ENCODE peak calls at places on chromosomes 7 and 10, in six cellular contexts. R, A, G, B, T and D are unnamed samples.

GRCh38 chr7:128430207-128430606 is 20.4 kb upstream of the IMPDH1 start:
- DNase-seq in G (no peak), B (no peak), A (peak), R (no peak), T (no peak), D (no peak)

GRCh38 chr7:130141161-130141857 is 63.9 kb downstream of the TMEM209 start:
- DNase-seq in B (peak), G (peak), T (no peak), A (peak), R (peak), D (no peak)

GRCh38 chr7:30612658-30613265 is 18.1 kb downstream of the GARS1 start:
- DNase-seq in T (no peak), A (no peak), B (no peak), R (peak), G (no peak), D (no peak)

GRCh38 chr7:142303650-142304049 is 45.8 kb upstream of the PRSS58 start:
- DNase-seq in T (no peak), B (no peak), R (no peak), A (no peak), G (no peak), D (no peak)

GRCh38 chr10:122435212-122435827 is 19.1 kb upstream of the ARMS2 start:
- DNase-seq in G (no peak), A (peak), R (peak), T (peak), B (no peak), D (no peak)

GRCh38 chr7:1818581-1819200 is 148.6 kb downstream of the ELFN1 start:
- DNase-seq in B (no peak), R (no peak), A (no peak), T (no peak), G (peak), D (no peak)

GRCh38 chr10:42783181-42783549 is 570 bp downstream of the BMS1 start:
- DNase-seq in G (no peak), T (peak), B (peak), A (no peak), R (peak), D (no peak)

GRCh38 chr7:47670738-47671137 is 88.8 kb upstream of the TNS3 start:
- DNase-seq in A (no peak), R (no peak), G (no peak), B (no peak), T (no peak), D (peak)

GRCh38 chr7:39353615-39354376 is 212.4 kb upstream of the YAE1 start:
- DNase-seq in R (peak), G (no peak), T (no peak), A (no peak), B (no peak), D (no peak)

GRCh38 chr10:28312572-28312971 is 9.7 kb upstream of the MPP7 start:
- DNase-seq in T (no peak), B (no peak), R (no peak), G (no peak), A (no peak), D (no peak)

GRCh38 chr10:31318382-31318853 is 598 bp upstream of the ZEB1 start:
- DNase-seq in R (no peak), G (peak), T (peak), B (peak), A (peak), D (peak)

GRCh38 chr10:110137142-110137545 is 70.3 kb upstream of the MXI1 start:
- DNase-seq in R (peak), B (no peak), T (peak), G (no peak), A (peak), D (no peak)

GRCh38 chr10:117486606-117487005 is 55.9 kb upstream of the EMX2 start:
- DNase-seq in A (no peak), R (no peak), T (no peak), B (no peak), G (no peak), D (no peak)

GRCh38 chr7:26369519-26370385 is 78.1 kb downstream of the SNX10 start:
- DNase-seq in A (peak), G (no peak), B (peak), R (peak), T (peak), D (no peak)

GRCh38 chr7:86949052-86949778 is 110.2 kb downstream of the ELAPOR2 start:
- DNase-seq in G (no peak), B (no peak), R (no peak), A (no peak), T (no peak), D (no peak)

GRCh38 chr10:25061711-25062455 is 45.5 kb downstream of the THNSL1 start:
- DNase-seq in A (peak), B (no peak), T (no peak), R (peak), G (no peak), D (no peak)

GRCh38 chr7:80508440-80508839 is 3.4 kb downstream of the GNAT3 start:
- DNase-seq in G (no peak), B (no peak), R (peak), T (no peak), A (no peak), D (no peak)

GRCh38 chr7:4809091-4809591 is 33.7 kb downstream of the AP5Z1 start:
- DNase-seq in B (no peak), R (no peak), A (no peak), G (no peak), T (no peak), D (no peak)

GRCh38 chr10:63530409-63530808 is 9.2 kb downstream of the REEP3 start:
- DNase-seq in B (no peak), A (no peak), R (no peak), T (no peak), G (no peak), D (no peak)

GRCh38 chr7:97748482-97748881 is 16.6 kb downstream of the TAC1 start:
- DNase-seq in A (no peak), T (no peak), G (no peak), B (no peak), R (no peak), D (no peak)

GRCh38 chr7:25567430-25567829 is 339.1 kb upstream of the NPVF start:
- DNase-seq in A (no peak), T (no peak), G (no peak), R (no peak), B (no peak), D (no peak)

GRCh38 chr10:94963901-94964300 is 25.4 kb downstream of the CYP2C9 start:
- DNase-seq in G (no peak), R (peak), A (no peak), T (peak), B (peak), D (no peak)

GRCh38 chr7:1558841-1559625 is 3.0 kb upstream of the TMEM184A start:
- DNase-seq in T (no peak), A (no peak), R (no peak), G (peak), B (no peak), D (no peak)

GRCh38 chr10:96850825-96851224 is 18.7 kb downstream of the LCOR start:
- DNase-seq in G (no peak), B (no peak), T (no peak), R (peak), A (no peak), D (no peak)

GRCh38 chr7:129780257-129781127 is 169.0 kb downstream of the NRF1 start:
- DNase-seq in B (peak), G (peak), A (peak), R (no peak), T (peak), D (no peak)

GRCh38 chr7:45665172-45665571 is 91.0 kb downstream of the ADCY1 start:
- DNase-seq in R (no peak), B (peak), T (no peak), G (no peak), A (no peak), D (no peak)

GRCh38 chr10:59271160-59271559 is 91.2 kb downstream of the FAM13C start:
- DNase-seq in R (no peak), B (no peak), G (no peak), A (no peak), T (no peak), D (no peak)

GRCh38 chr10:103706760-103707159 is 148.6 kb downstream of the SH3PXD2A start:
- DNase-seq in R (no peak), A (no peak), B (no peak), T (no peak), G (no peak), D (no peak)

GRCh38 chr7:45036801-45037200 is 36.8 kb downstream of the CCM2 start:
- DNase-seq in T (no peak), R (no peak), G (peak), B (no peak), A (no peak), D (no peak)

GRCh38 chr7:111086532-111086931 is 4.4 kb upstream of the LRRN3 start:
- DNase-seq in G (no peak), A (no peak), T (no peak), R (no peak), B (no peak), D (no peak)

GRCh38 chr10:68871731-68872342 is 29.3 kb upstream of the DDX50 start:
- DNase-seq in A (no peak), T (peak), R (peak), G (no peak), B (no peak), D (no peak)

GRCh38 chr10:112435013-112435619 is 11.6 kb downstream of the ZDHHC6 start:
- DNase-seq in R (peak), G (no peak), B (no peak), T (peak), A (no peak), D (no peak)

GRCh38 chr7:29858080-29858951 is 52.0 kb downstream of the WIPF3 start:
- DNase-seq in B (no peak), R (no peak), T (no peak), A (no peak), G (no peak), D (no peak)

GRCh38 chr10:4939224-4940072 is 23.8 kb upstream of the AKR1C1 start:
- DNase-seq in G (no peak), B (no peak), A (no peak), R (no peak), T (peak), D (no peak)

GRCh38 chr10:132700168-132701098 is 85.5 kb downstream of the NKX6-2 start:
- DNase-seq in B (peak), R (peak), G (peak), A (no peak), T (no peak), D (no peak)

GRCh38 chr7:106552645-106553445 is 108.1 kb downstream of the CCDC71L start:
- DNase-seq in T (no peak), B (no peak), R (no peak), A (no peak), G (no peak), D (no peak)

GRCh38 chr7:74606101-74606908 is 51.2 kb upstream of the GTF2I start:
- DNase-seq in A (peak), T (no peak), B (peak), R (no peak), G (no peak), D (no peak)
- H3K4me3 ChIP-seq in A (no peak), T (no peak), B (peak), R (peak), G (no peak), D (peak)

GRCh38 chr10:79316671-79317431 is 30.4 kb upstream of the PPIF start:
- DNase-seq in A (no peak), B (no peak), R (no peak), G (no peak), T (peak), D (no peak)
- TF ChIP-seq CTCF in A (peak), B (no peak), R (no peak), G (no peak), T (peak), D (no peak)

GRCh38 chr10:116270691-116271592 is 2.1 kb downstream of the GFRA1 start:
- DNase-seq in R (no peak), B (peak), A (no peak), T (no peak), G (peak), D (no peak)
- H3K4me3 ChIP-seq in R (peak), B (peak), A (no peak), T (no peak), G (peak), D (peak)

GRCh38 chr10:114012650-114013049 is 31.0 kb upstream of the ADRB1 start:
- DNase-seq in T (no peak), A (no peak), B (no peak), R (no peak), G (no peak), D (no peak)

GRCh38 chr10:114017873-114018272 is 25.8 kb upstream of the ADRB1 start:
- DNase-seq in G (no peak), R (no peak), B (no peak), A (no peak), T (no peak), D (no peak)

GRCh38 chr10:114019226-114019625 is 24.4 kb upstream of the ADRB1 start:
- DNase-seq in G (no peak), R (no peak), B (no peak), A (no peak), T (no peak), D (no peak)

GRCh38 chr10:114017266-114017665 is 26.4 kb upstream of the ADRB1 start:
- DNase-seq in A (no peak), B (no peak), R (no peak), T (no peak), G (no peak), D (no peak)

DNA sequence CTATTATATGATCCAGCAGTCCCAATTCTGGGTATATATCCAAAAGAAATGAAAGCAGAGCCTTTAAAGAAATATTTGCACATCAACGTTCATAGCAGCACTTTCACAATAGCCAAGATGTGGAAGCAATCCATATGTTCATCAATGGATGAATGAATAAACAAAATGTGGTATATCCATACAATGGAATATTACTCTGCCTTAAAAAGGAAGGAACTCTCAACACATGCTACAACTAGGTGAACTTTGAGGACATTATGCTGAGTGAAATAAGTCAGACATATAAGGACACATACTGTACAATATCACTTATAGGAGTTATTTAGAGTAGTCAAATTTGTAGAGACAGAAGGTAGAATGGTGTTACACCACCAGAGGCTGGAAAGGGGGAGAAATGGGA is 28.0 kb upstream of the ADRB1 start:
- DNase-seq in A (no peak), R (no peak), B (no peak), T (no peak), G (no peak), D (no peak)
- TF ChIP-seq CTCF in A (no peak), R (no peak), B (no peak), T (no peak), G (no peak), D (no peak)

GRCh38 chr7:2905500-2905899 is 61.4 kb upstream of the GNA12 start:
- DNase-seq in A (no peak), B (no peak), T (no peak), G (no peak), R (no peak), D (no peak)
- H3K4me3 ChIP-seq in A (no peak), B (no peak), T (no peak), G (no peak), R (no peak), D (no peak)

GRCh38 chr10:33935350-33935749 is 600.9 kb upstream of the NRP1 start:
- DNase-seq in B (no peak), A (no peak), G (no peak), T (no peak), R (no peak), D (no peak)

GRCh38 chr10:33937987-33938386 is 603.5 kb upstream of the NRP1 start:
- DNase-seq in B (no peak), R (no peak), G (no peak), A (no peak), T (no peak), D (no peak)

GRCh38 chr10:33942508-33942907 is 608.0 kb upstream of the NRP1 start:
- DNase-seq in G (no peak), T (no peak), R (no peak), A (no peak), B (no peak), D (no peak)

GRCh38 chr10:33937259-33937658 is 602.8 kb upstream of the NRP1 start:
- DNase-seq in A (no peak), R (no peak), G (no peak), T (no peak), B (no peak), D (no peak)

DNA sequence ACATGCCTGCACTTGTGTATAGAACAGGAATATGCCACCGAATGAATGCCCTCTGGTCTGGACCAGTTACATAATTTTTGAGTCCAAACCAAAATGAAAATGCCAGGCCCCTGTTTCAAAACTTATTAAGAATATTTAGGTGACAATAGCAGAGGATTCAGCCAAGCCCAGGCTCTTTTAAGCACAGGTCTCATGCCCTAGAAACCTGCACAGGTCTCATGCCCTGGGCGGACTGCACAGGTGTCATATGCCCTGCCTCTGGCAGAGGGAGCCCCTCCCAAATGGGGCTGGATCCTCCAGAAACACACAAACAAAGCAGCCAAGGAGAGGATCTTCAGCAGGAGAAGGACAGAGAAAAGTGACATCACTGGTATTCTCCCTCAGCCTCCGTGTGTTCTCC is 605.4 kb upstream of the NRP1 start:
- DNase-seq in B (no peak), R (no peak), A (no peak), T (no peak), G (no peak), D (no peak)
- TF ChIP-seq CTCF in B (no peak), R (no peak), A (no peak), T (no peak), G (no peak), D (peak)

GRCh38 chr7:152035807-152036206 is 10.3 kb downstream of the GALNT11 start:
- DNase-seq in R (no peak), B (no peak), T (no peak), A (no peak), G (no peak), D (no peak)

GRCh38 chr7:152025077-152025936 is at the start of gene GALNT11:
- DNase-seq in G (peak), A (peak), R (peak), B (peak), T (peak), D (peak)

GRCh38 chr7:152025937-152026890 is 740 bp downstream of the GALNT11 start:
- DNase-seq in R (no peak), A (no peak), G (peak), B (no peak), T (no peak), D (no peak)

DNA sequence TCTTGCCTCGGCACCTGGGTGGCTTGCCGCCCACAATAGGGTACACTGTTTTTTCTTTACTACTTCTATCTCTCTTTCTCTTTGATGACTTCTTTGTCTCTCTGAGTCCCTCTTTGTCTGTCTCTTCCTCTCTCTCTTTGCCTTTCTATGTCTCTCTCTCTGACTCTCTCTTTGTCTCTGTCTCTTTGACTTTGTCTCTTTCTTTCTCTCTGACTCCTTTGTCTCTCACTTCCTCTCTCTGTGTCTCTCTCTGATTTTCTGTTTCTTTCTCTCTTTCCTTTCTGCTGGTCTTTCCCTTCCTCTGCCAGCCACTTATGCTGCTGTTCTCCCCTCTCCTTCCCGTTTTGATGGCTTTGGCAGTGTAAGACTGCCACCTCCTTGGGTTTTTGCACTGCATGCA is 5.1 kb downstream of the GALNT11 start:
- DNase-seq in A (no peak), R (no peak), B (no peak), G (no peak), T (no peak), D (no peak)
- H3K4me3 ChIP-seq in A (no peak), R (no peak), B (no peak), G (no peak), T (no peak), D (no peak)

DNA sequence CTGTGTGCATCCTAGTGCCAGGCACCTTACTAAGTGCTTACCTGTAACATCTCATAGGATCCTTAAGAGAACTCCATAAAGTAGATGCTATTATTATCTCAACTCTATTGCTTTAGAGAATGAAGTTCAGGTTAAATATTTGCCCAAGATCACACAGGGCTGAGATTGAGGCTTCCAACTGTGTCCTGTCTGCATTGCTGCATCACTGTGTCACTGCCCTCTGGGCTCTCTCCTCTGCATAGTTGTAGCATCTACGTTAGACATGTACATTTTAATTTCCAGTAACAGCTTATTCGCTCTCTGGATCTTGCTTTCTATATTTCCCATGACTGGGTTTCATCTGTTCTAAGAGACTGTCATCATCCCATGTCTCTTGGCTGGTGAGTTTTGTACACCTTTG is 63.6 kb upstream of the FZD8 start:
- DNase-seq in G (no peak), R (no peak), T (no peak), B (no peak), A (no peak), D (no peak)
- TF ChIP-seq CTCF in G (no peak), R (no peak), T (no peak), B (no peak), A (no peak), D (no peak)